ENCODE peak calls at places on chromosomes 4 and X, in eight cellular contexts. Y, U, M, G, N, F, E and A are unnamed samples.

GRCh38 chr4:186161138-186161537 is 30.2 kb upstream of the CYP4V2 start:
- DNase-seq in E (no peak), N (no peak), Y (no peak), F (no peak), G (no peak), M (no peak), U (no peak), A (no peak)

GRCh38 chr4:15482346-15482745 is 12.7 kb downstream of the CC2D2A start:
- DNase-seq in Y (no peak), U (no peak), F (no peak), N (no peak), M (peak; percentile 98), G (no peak), E (no peak), A (no peak)

GRCh38 chrX:10071451-10072163 is 85.2 kb upstream of the CLCN4 start:
- DNase-seq in U (no peak), F (no peak), E (peak; percentile 83), M (peak; percentile 2), N (no peak), G (no peak), Y (no peak), A (no peak)

GRCh38 chr4:154961263-154961662 is 180.2 kb downstream of the RBM46 start:
- DNase-seq in F (no peak), E (no peak), M (no peak), N (no peak), U (no peak), Y (no peak), G (no peak), A (no peak)

GRCh38 chr4:89324671-89325070 is 17.1 kb upstream of the GPRIN3 start:
- DNase-seq in N (no peak), Y (no peak), G (peak; percentile 26), U (peak; percentile 48), M (no peak), E (no peak), F (no peak), A (no peak)

GRCh38 chrX:47112316-47112954 is 32.1 kb downstream of the NDUFB11 start:
- DNase-seq in M (no peak), Y (no peak), G (no peak), N (no peak), F (no peak), U (no peak), E (peak; percentile 54), A (no peak)

GRCh38 chr4:52714597-52715254 is 36.5 kb downstream of the ERVMER34-1 start:
- DNase-seq in E (no peak), U (no peak), F (no peak), G (no peak), Y (no peak), M (no peak), N (no peak), A (no peak)

GRCh38 chrX:108735680-108736508 is 469 bp downstream of the IRS4 start:
- DNase-seq in G (no peak), F (no peak), Y (no peak), U (no peak), E (no peak), N (no peak), M (peak; percentile 54), A (no peak)

GRCh38 chrX:41302293-41302868 is 31.6 kb upstream of the DDX3X start:
- DNase-seq in F (no peak), U (no peak), Y (no peak), M (peak; percentile 11), E (no peak), G (no peak), N (no peak), A (no peak)

GRCh38 chr4:8286719-8287355 is 17.3 kb downstream of the HTRA3 start:
- DNase-seq in F (no peak), U (no peak), E (no peak), Y (no peak), G (no peak), M (no peak), N (no peak), A (no peak)

GRCh38 chr4:105495667-105496066 is 21.8 kb upstream of the PPA2 start:
- DNase-seq in E (no peak), M (no peak), Y (no peak), G (no peak), N (no peak), U (no peak), F (no peak), A (no peak)

GRCh38 chr4:27123769-27124124 is 263.1 kb downstream of the STIM2 start:
- DNase-seq in M (no peak), Y (no peak), E (no peak), U (no peak), N (no peak), G (no peak), F (no peak), A (no peak)

GRCh38 chr4:6109842-6110560 is 90.3 kb downstream of the JAKMIP1 start:
- DNase-seq in F (no peak), Y (no peak), G (no peak), U (no peak), N (peak; percentile 25), E (no peak), M (peak; percentile 40), A (no peak)